ENCODE peak calls at places on chromosome 7, in seven cellular contexts. P is spleen; E is OCI-LY7; X is stimulated activated CD4-positive, alpha-beta T cell treated with anti-CD3 and anti-CD28 coated beads, Interleukin-4, amount 100 ng/mL, for 1 hour; A is DMS53; I is foreskin fibroblast; D is fibroblast of the conjunctiva. W is an unnamed sample.

GRCh38 chr7:13989138-13989943 is at the start of gene ETV1:
- DNase-seq in P (peak), E (no peak), X (no peak), A (peak), I (peak), D (peak), W (no peak)

GRCh38 chr7:70693690-70694356 is 438.1 kb upstream of the GALNT17 start:
- DNase-seq in P (peak), E (peak), X (peak), A (peak), I (peak), D (no peak), W (no peak)

GRCh38 chr7:96183163-96183562 is 138.7 kb downstream of the SLC25A13 start:
- DNase-seq in P (no peak), E (no peak), X (no peak), A (no peak), I (no peak), D (no peak), W (no peak)

GRCh38 chr7:41190615-41191014 is 512.3 kb downstream of the INHBA start:
- DNase-seq in P (no peak), E (no peak), X (no peak), A (no peak), I (no peak), D (no peak), W (no peak)

GRCh38 chr7:151194188-151194587 is 7.1 kb upstream of the ASB10 start:
- DNase-seq in P (no peak), E (no peak), X (no peak), A (no peak), I (no peak), D (no peak), W (no peak)

GRCh38 chr7:116524609-116525297 is at the start of gene CAV1:
- DNase-seq in P (peak), E (no peak), X (peak), A (peak), I (peak), D (peak), W (peak)

GRCh38 chr7:1855396-1856160 is 185.5 kb downstream of the ELFN1 start:
- DNase-seq in P (peak), E (no peak), X (peak), A (no peak), I (no peak), D (no peak), W (no peak)

GRCh38 chr7:5661941-5662340 is 119.5 kb downstream of the RNF216 start:
- DNase-seq in P (no peak), E (peak), X (no peak), A (no peak), I (no peak), D (no peak), W (no peak)

GRCh38 chr7:100613447-100614185 is 1.3 kb downstream of the MOSPD3 start:
- DNase-seq in P (no peak), E (no peak), X (no peak), A (no peak), I (no peak), D (no peak), W (no peak)

GRCh38 chr7:128099204-128099671 is 68.0 kb upstream of the LRRC4 start:
- DNase-seq in P (no peak), E (no peak), X (no peak), A (no peak), I (no peak), D (no peak), W (no peak)

GRCh38 chr7:104328308-104328969 is at the start of gene LHFPL3:
- DNase-seq in P (no peak), E (no peak), X (no peak), A (peak), I (no peak), D (no peak), W (no peak)

GRCh38 chr7:155761162-155761561 is 51.1 kb downstream of the SHH start:
- DNase-seq in P (no peak), E (no peak), X (no peak), A (no peak), I (no peak), D (no peak), W (no peak)

GRCh38 chr7:45087301-45088145 is 1.2 kb downstream of the NACAD start:
- DNase-seq in P (peak), E (no peak), X (no peak), A (no peak), I (no peak), D (no peak), W (no peak)

GRCh38 chr7:46752881-46753366 is 829.0 kb downstream of the TNS3 start:
- DNase-seq in P (no peak), E (no peak), X (no peak), A (no peak), I (peak), D (no peak), W (no peak)

GRCh38 chr7:102202556-102202955 is 84.1 kb upstream of the SH2B2 start:
- DNase-seq in P (no peak), E (no peak), X (no peak), A (no peak), I (no peak), D (no peak), W (no peak)

GRCh38 chr7:20598479-20599419 is 16.7 kb upstream of the ABCB5 start:
- DNase-seq in P (no peak), E (peak), X (no peak), A (peak), I (peak), D (peak), W (peak)

GRCh38 chr7:90067171-90067570 is 87.1 kb upstream of the STEAP1 start:
- DNase-seq in P (no peak), E (no peak), X (no peak), A (no peak), I (no peak), D (no peak), W (no peak)

W was measured in smooth muscle cell of the brain vasculature.